ENCODE peak calls at places on chromosomes 5 and 9, in six cellular contexts. H, T, R, L, V and P are unnamed samples.

GRCh38 chr5:137629646-137630045 is 106.2 kb downstream of the KLHL3 start:
- DNase-seq in H (no peak), T (peak; percentile 25), R (peak; percentile 62), L (peak; percentile 33), V (peak; percentile 70), P (no peak)

GRCh38 chr9:89529243-89530030 is 31.5 kb upstream of the SEMA4D start:
- DNase-seq in H (no peak), T (no peak), R (no peak), L (no peak), V (no peak), P (no peak)

GRCh38 chr9:5453673-5454072 is 3.3 kb downstream of the CD274 start:
- DNase-seq in H (no peak), T (no peak), R (peak; percentile 69), L (no peak), V (no peak), P (no peak)

GRCh38 chr9:128098017-128098935 is 29.3 kb downstream of the PTGES2 start:
- DNase-seq in H (peak; percentile 68), T (peak; percentile 71), R (no peak), L (no peak), V (peak; percentile 97), P (no peak)

GRCh38 chr9:105760053-105760452 is 65.7 kb downstream of the TMEM38B start:
- DNase-seq in H (no peak), T (no peak), R (no peak), L (no peak), V (peak; percentile 18), P (no peak)

GRCh38 chr5:178238711-178239592 is 6.3 kb upstream of the PHYKPL start:
- DNase-seq in H (no peak), T (no peak), R (peak; percentile 52), L (no peak), V (no peak), P (no peak)

GRCh38 chr5:477247-477646 is 34.3 kb downstream of the EXOC3 start:
- DNase-seq in H (no peak), T (no peak), R (no peak), L (no peak), V (no peak), P (no peak)

GRCh38 chr5:6745706-6746217 is 32.5 kb downstream of the TENT4A start:
- DNase-seq in H (no peak), T (no peak), R (peak; percentile 75), L (no peak), V (peak; percentile 79), P (no peak)

GRCh38 chr5:137921931-137922330 is 32.7 kb downstream of the PKD2L2 start:
- DNase-seq in H (no peak), T (no peak), R (no peak), L (no peak), V (peak; percentile 27), P (no peak)

GRCh38 chr5:161676109-161676508 is 9.4 kb upstream of the GABRA6 start:
- DNase-seq in H (no peak), T (no peak), R (peak; percentile 30), L (no peak), V (peak; percentile 0), P (no peak)

GRCh38 chr5:55438931-55439477 is 95.8 kb downstream of the PLPP1 start:
- DNase-seq in H (no peak), T (no peak), R (no peak), L (no peak), V (peak; percentile 69), P (no peak)

GRCh38 chr9:88872171-88872946 is 118.9 kb upstream of the S1PR3 start:
- DNase-seq in H (no peak), T (no peak), R (no peak), L (no peak), V (no peak), P (no peak)

GRCh38 chr5:76384189-76384588 is 18.9 kb upstream of the IQGAP2 start:
- DNase-seq in H (no peak), T (no peak), R (no peak), L (no peak), V (no peak), P (no peak)

GRCh38 chr9:21326526-21327139 is 8.6 kb downstream of the KLHL9 start:
- DNase-seq in H (no peak), T (no peak), R (peak; percentile 62), L (no peak), V (peak; percentile 59), P (no peak)

GRCh38 chr5:19235101-19235584 is 752.9 kb downstream of the CDH18 start:
- DNase-seq in H (no peak), T (no peak), R (no peak), L (no peak), V (no peak), P (no peak)

GRCh38 chr5:9265391-9266287 is 280.2 kb downstream of the SEMA5A start:
- DNase-seq in H (no peak), T (no peak), R (no peak), L (no peak), V (peak; percentile 96), P (no peak)

GRCh38 chr9:2824564-2824963 is 19.3 kb downstream of the PUM3 start:
- DNase-seq in H (no peak), T (peak; percentile 20), R (no peak), L (peak; percentile 41), V (no peak), P (no peak)

GRCh38 chr5:119537704-119538103 is 85.4 kb downstream of the HSD17B4 start:
- DNase-seq in H (no peak), T (no peak), R (peak; percentile 87), L (no peak), V (peak; percentile 9), P (no peak)

GRCh38 chr5:125492977-125493376 is 746.5 kb upstream of the ZNF608 start:
- DNase-seq in H (no peak), T (no peak), R (no peak), L (peak; percentile 54), V (no peak), P (no peak)

GRCh38 chr9:80555782-80556325 is 984.1 kb downstream of the TLE4 start:
- DNase-seq in H (no peak), T (no peak), R (no peak), L (no peak), V (peak; percentile 49), P (no peak)

GRCh38 chr5:107572800-107573368 is 97.9 kb downstream of the EFNA5 start:
- DNase-seq in H (no peak), T (no peak), R (no peak), L (no peak), V (no peak), P (no peak)

GRCh38 chr9:95091574-95091970 is 225.9 kb downstream of the FANCC start:
- DNase-seq in H (no peak), T (no peak), R (no peak), L (no peak), V (peak; percentile 23), P (no peak)

DNA sequence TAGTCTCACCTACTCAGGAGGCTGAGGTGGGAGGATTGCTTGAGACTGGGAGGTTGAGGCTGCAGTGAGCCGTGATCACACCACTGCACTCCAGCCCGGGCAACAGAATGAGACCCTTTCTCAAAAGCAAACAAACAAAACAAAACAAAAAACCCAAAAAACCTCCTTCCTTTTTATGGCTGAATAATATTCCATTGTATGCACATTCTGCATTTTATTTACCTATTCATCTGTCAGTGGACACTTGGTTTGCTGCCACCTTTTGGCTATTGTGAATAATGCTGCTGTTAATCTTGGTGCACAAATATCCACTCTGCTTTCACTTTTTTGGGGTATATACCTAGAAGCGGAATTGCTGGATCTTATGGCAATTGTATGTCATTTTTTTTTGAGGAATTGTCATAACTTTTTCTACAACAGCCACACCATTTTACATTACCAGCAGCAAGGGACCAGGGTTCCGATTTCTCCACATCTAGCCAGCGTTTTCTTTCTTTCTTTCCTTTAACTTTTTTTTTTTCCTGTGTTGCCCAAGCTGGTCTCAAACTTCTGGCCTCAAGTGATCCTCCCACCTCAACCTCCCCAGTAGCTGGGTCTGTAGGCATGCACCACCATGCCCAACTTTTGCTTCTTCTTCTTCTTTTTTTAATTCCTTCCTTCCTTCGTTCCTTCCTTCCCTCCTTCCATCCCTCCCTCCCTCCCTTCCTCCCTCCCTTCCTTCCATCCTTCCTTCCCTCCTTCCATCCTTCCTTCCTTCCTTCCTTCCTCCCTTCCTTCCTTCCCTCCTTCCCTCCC is 30.6 kb downstream of the NKX2-5 start:
- DNase-seq in H (no peak), T (no peak), R (peak; percentile 51), L (no peak), V (peak; percentile 48), P (no peak)
- TF ChIP-seq CTCF in H (peak; percentile 53), T (peak; percentile 61), R (peak; percentile 56), L (peak; percentile 48), V (peak; percentile 65), P (no peak)

GRCh38 chr9:121319394-121319780 is 50.7 kb downstream of the STOM start:
- DNase-seq in H (no peak), T (no peak), R (no peak), L (no peak), V (no peak), P (no peak)

GRCh38 chr9:121316378-121316777 is 48.4 kb downstream of the GSN start:
- DNase-seq in H (no peak), T (no peak), R (no peak), L (no peak), V (no peak), P (no peak)

GRCh38 chr9:121318631-121319393 is 50.9 kb downstream of the GSN start:
- DNase-seq in H (no peak), T (no peak), R (no peak), L (no peak), V (no peak), P (no peak)

GRCh38 chr9:121316852-121317373 is 49.0 kb downstream of the GSN start:
- DNase-seq in H (no peak), T (no peak), R (no peak), L (no peak), V (no peak), P (no peak)

DNA sequence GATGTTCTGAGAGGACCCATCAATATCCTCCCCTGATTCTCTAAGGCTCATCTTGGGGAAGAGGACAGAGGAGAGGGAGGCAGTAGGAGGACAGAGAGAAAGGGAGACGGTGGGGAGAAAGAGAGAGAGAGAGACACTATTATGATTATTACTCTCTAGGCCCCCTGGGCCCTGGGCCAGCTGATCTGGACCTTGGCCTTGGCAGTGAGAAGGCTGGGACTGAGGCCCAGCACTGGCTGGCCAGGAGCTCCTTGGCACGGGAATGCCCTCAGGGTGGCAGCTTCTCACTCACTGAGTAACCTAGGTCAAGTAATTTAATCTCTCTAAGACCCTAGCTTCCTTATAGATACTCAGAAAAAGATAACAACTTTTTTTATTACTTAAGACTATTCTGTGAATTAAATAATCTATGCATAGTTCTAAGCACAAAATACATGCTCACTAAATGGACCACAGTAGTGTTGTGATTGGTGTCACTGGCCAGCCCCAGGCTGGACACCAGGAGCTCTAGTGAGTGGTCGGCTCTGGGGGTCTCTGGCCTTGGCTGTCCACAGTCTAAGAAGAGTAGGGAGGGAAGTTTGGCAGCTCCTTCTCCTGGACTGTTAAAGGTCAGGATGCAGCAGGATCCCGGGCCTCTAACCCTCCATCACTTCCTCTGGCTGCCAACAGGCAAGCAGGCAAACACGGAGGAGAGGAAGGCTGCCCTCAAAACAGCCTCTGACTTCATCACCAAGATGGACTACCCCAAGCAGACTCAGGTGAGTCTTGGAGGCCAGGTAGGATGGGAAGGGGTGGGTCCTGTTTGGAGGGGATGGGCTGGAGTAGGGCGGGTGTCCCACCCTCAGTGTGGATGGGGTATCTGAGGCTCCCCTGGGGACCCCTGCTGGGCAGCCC is 50.0 kb downstream of the GSN start:
- DNase-seq in H (no peak), T (no peak), R (no peak), L (no peak), V (no peak), P (no peak)
- TF ChIP-seq CTCF in H (no peak), T (no peak), R (no peak), L (no peak), V (no peak), P (no peak)

GRCh38 chr5:44909009-44909408 is 100.3 kb downstream of the MRPS30 start:
- DNase-seq in H (no peak), T (no peak), R (no peak), L (no peak), V (no peak), P (no peak)
- TF ChIP-seq CTCF in H (no peak), T (no peak), R (no peak), L (no peak), V (no peak), P (no peak)

GRCh38 chr9:27548055-27548741 is 18.6 kb upstream of the MOB3B start:
- DNase-seq in H (no peak), T (no peak), R (peak; percentile 13), L (no peak), V (peak; percentile 60), P (no peak)
- TF ChIP-seq CTCF in H (peak; percentile 66), T (peak; percentile 73), R (no peak), L (peak; percentile 61), V (peak; percentile 52), P (no peak)